ENCODE peak calls at places on chromosomes 16 and 17, in six cellular contexts. One of them, this sample, is unnamed. For H3K36me3, the result is how much of the 10 kb centered on the place peaks cover.

GRCh38 chr17:50697076-50697475 is 10.6 kb downstream of the ANKRD40 start:
- DNase-seq in effector memory CD4-positive, alpha-beta T cell: no peak
- DNase-seq in mucosa of descending colon: no peak
- DNase-seq in body of pancreas: peak
- DNase-seq in naive thymus-derived CD4-positive, alpha-beta T cell: no peak
- DNase-seq in upper lobe of right lung: peak
- DNase-seq in this sample: no peak

GRCh38 chr16:11610580-11610979 is 23.9 kb upstream of the LITAF start:
- DNase-seq in mucosa of descending colon: no peak
- DNase-seq in body of pancreas: no peak
- DNase-seq in naive thymus-derived CD4-positive, alpha-beta T cell: no peak
- DNase-seq in upper lobe of right lung: no peak
- DNase-seq in effector memory CD4-positive, alpha-beta T cell: no peak
- DNase-seq in this sample: no peak

GRCh38 chr16:4053663-4054479 is 62.4 kb downstream of the ADCY9 start:
- DNase-seq in body of pancreas: peak
- DNase-seq in mucosa of descending colon: peak
- DNase-seq in upper lobe of right lung: peak
- DNase-seq in effector memory CD4-positive, alpha-beta T cell: no peak
- DNase-seq in naive thymus-derived CD4-positive, alpha-beta T cell: no peak
- DNase-seq in this sample: no peak

GRCh38 chr17:42608692-42609181 is 437 bp downstream of the RETREG3 start:
- DNase-seq in mucosa of descending colon: no peak
- DNase-seq in upper lobe of right lung: no peak
- DNase-seq in naive thymus-derived CD4-positive, alpha-beta T cell: peak
- DNase-seq in body of pancreas: no peak
- DNase-seq in effector memory CD4-positive, alpha-beta T cell: peak
- DNase-seq in this sample: peak

GRCh38 chr16:70438983-70439862 is at the start of gene ST3GAL2:
- DNase-seq in body of pancreas: peak
- DNase-seq in effector memory CD4-positive, alpha-beta T cell: peak
- DNase-seq in naive thymus-derived CD4-positive, alpha-beta T cell: peak
- DNase-seq in upper lobe of right lung: peak
- DNase-seq in mucosa of descending colon: peak
- DNase-seq in this sample: peak

GRCh38 chr16:84718-85452 is 6.9 kb downstream of the MPG start:
- DNase-seq in naive thymus-derived CD4-positive, alpha-beta T cell: no peak
- DNase-seq in effector memory CD4-positive, alpha-beta T cell: no peak
- DNase-seq in upper lobe of right lung: peak
- DNase-seq in body of pancreas: peak
- DNase-seq in mucosa of descending colon: no peak
- DNase-seq in this sample: peak

GRCh38 chr17:1714488-1714979 is 4.4 kb upstream of the TLCD2 start:
- DNase-seq in body of pancreas: peak
- DNase-seq in naive thymus-derived CD4-positive, alpha-beta T cell: no peak
- DNase-seq in upper lobe of right lung: peak
- DNase-seq in mucosa of descending colon: peak
- DNase-seq in effector memory CD4-positive, alpha-beta T cell: no peak
- DNase-seq in this sample: no peak

GRCh38 chr17:48841395-48841831 is 10.6 kb downstream of the CALCOCO2 start:
- DNase-seq in upper lobe of right lung: no peak
- DNase-seq in mucosa of descending colon: peak
- DNase-seq in naive thymus-derived CD4-positive, alpha-beta T cell: peak
- DNase-seq in effector memory CD4-positive, alpha-beta T cell: no peak
- DNase-seq in body of pancreas: peak
- DNase-seq in this sample: peak

GRCh38 chr17:79504181-79504605 is 106.7 kb downstream of the RBFOX3 start:
- DNase-seq in body of pancreas: no peak
- DNase-seq in naive thymus-derived CD4-positive, alpha-beta T cell: no peak
- DNase-seq in upper lobe of right lung: no peak
- DNase-seq in mucosa of descending colon: no peak
- DNase-seq in effector memory CD4-positive, alpha-beta T cell: no peak
- DNase-seq in this sample: no peak

DNA sequence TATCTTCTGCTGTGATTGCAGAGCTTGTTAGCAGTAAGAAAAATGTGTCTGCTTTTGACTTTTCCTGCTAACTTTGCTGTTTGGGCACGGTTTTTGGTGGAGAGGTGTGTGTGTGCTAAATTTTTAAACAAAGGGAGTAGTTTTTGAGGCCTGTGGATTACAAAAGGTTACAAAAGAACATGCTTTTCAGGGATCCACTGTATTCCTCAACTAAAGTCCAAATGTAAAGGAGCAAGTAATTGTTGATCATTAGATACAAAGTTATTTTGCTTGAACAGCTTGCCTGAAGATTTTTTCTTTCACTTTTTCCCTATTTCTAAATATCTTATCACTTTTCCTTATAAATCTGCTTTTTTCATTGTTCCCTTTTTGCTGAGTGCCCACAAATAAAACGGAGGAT is 2.0 kb downstream of the KPNB1 start:
- DNase-seq in naive thymus-derived CD4-positive, alpha-beta T cell: no peak
- DNase-seq in effector memory CD4-positive, alpha-beta T cell: no peak
- DNase-seq in body of pancreas: no peak
- DNase-seq in mucosa of descending colon: no peak
- DNase-seq in upper lobe of right lung: no peak
- DNase-seq in this sample: no peak
- H3K36me3 ChIP-seq in naive thymus-derived CD4-positive, alpha-beta T cell: under half
- H3K36me3 ChIP-seq in effector memory CD4-positive, alpha-beta T cell: under half
- H3K36me3 ChIP-seq in body of pancreas: under half
- H3K36me3 ChIP-seq in mucosa of descending colon: under half
- H3K36me3 ChIP-seq in upper lobe of right lung: under half
- H3K36me3 ChIP-seq in this sample: under half

GRCh38 chr16:89297156-89297869 is 79.8 kb downstream of the ZNF778 start:
- DNase-seq in upper lobe of right lung: no peak
- DNase-seq in effector memory CD4-positive, alpha-beta T cell: no peak
- DNase-seq in body of pancreas: no peak
- DNase-seq in naive thymus-derived CD4-positive, alpha-beta T cell: no peak
- DNase-seq in mucosa of descending colon: no peak
- DNase-seq in this sample: no peak

GRCh38 chr16:89298826-89299225 is 81.3 kb downstream of the ZNF778 start:
- DNase-seq in upper lobe of right lung: no peak
- DNase-seq in mucosa of descending colon: no peak
- DNase-seq in effector memory CD4-positive, alpha-beta T cell: no peak
- DNase-seq in naive thymus-derived CD4-positive, alpha-beta T cell: no peak
- DNase-seq in body of pancreas: no peak
- DNase-seq in this sample: no peak

GRCh38 chr16:89297870-89298545 is 80.5 kb downstream of the ZNF778 start:
- DNase-seq in effector memory CD4-positive, alpha-beta T cell: no peak
- DNase-seq in upper lobe of right lung: no peak
- DNase-seq in body of pancreas: no peak
- DNase-seq in naive thymus-derived CD4-positive, alpha-beta T cell: no peak
- DNase-seq in mucosa of descending colon: no peak
- DNase-seq in this sample: no peak

GRCh38 chr16:89300976-89301360 is 83.5 kb downstream of the ZNF778 start:
- DNase-seq in effector memory CD4-positive, alpha-beta T cell: no peak
- DNase-seq in body of pancreas: no peak
- DNase-seq in upper lobe of right lung: no peak
- DNase-seq in mucosa of descending colon: no peak
- DNase-seq in naive thymus-derived CD4-positive, alpha-beta T cell: no peak
- DNase-seq in this sample: no peak

GRCh38 chr16:89300311-89300975 is 82.9 kb downstream of the ZNF778 start:
- DNase-seq in mucosa of descending colon: no peak
- DNase-seq in effector memory CD4-positive, alpha-beta T cell: no peak
- DNase-seq in body of pancreas: peak
- DNase-seq in upper lobe of right lung: no peak
- DNase-seq in naive thymus-derived CD4-positive, alpha-beta T cell: no peak
- DNase-seq in this sample: no peak
- H3K36me3 ChIP-seq in mucosa of descending colon: under half
- H3K36me3 ChIP-seq in effector memory CD4-positive, alpha-beta T cell: under half
- H3K36me3 ChIP-seq in body of pancreas: under half
- H3K36me3 ChIP-seq in upper lobe of right lung: under half
- H3K36me3 ChIP-seq in naive thymus-derived CD4-positive, alpha-beta T cell: under half
- H3K36me3 ChIP-seq in this sample: under half

GRCh38 chr16:86547286-86547685 is 7.7 kb downstream of the MTHFSD start:
- DNase-seq in naive thymus-derived CD4-positive, alpha-beta T cell: no peak
- DNase-seq in mucosa of descending colon: no peak
- DNase-seq in effector memory CD4-positive, alpha-beta T cell: no peak
- DNase-seq in body of pancreas: no peak
- DNase-seq in upper lobe of right lung: peak
- DNase-seq in this sample: no peak

GRCh38 chr16:86542756-86543750 is 12.0 kb downstream of the MTHFSD start:
- DNase-seq in effector memory CD4-positive, alpha-beta T cell: no peak
- DNase-seq in naive thymus-derived CD4-positive, alpha-beta T cell: no peak
- DNase-seq in upper lobe of right lung: peak
- DNase-seq in body of pancreas: no peak
- DNase-seq in mucosa of descending colon: no peak
- DNase-seq in this sample: no peak

GRCh38 chr16:86546638-86547013 is 8.4 kb downstream of the MTHFSD start:
- DNase-seq in body of pancreas: no peak
- DNase-seq in mucosa of descending colon: no peak
- DNase-seq in upper lobe of right lung: no peak
- DNase-seq in naive thymus-derived CD4-positive, alpha-beta T cell: no peak
- DNase-seq in effector memory CD4-positive, alpha-beta T cell: no peak
- DNase-seq in this sample: no peak

GRCh38 chr16:86545927-86546637 is 9.0 kb downstream of the MTHFSD start:
- DNase-seq in effector memory CD4-positive, alpha-beta T cell: no peak
- DNase-seq in upper lobe of right lung: no peak
- DNase-seq in body of pancreas: no peak
- DNase-seq in mucosa of descending colon: no peak
- DNase-seq in naive thymus-derived CD4-positive, alpha-beta T cell: no peak
- DNase-seq in this sample: no peak

DNA sequence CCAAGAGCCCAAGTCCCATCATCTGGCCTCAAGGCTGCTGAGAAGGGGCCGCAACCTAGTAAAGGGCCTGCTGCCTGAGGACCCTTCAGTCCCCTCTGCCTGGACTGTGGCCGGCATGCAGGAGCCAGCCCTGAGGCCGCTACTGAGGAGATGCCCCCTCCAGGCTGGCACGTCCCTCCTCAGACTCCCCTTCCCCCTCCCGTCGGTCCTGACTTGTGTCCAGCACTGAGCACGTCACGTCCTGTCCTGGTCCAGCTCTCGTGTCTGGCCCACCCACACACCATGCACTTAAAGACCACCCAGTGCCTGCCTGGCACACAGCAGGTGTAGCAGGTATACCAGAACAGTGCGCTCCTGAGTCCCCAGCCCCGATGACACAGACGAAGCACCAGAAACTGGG is 9.6 kb downstream of the MTHFSD start:
- DNase-seq in upper lobe of right lung: no peak
- DNase-seq in body of pancreas: no peak
- DNase-seq in effector memory CD4-positive, alpha-beta T cell: no peak
- DNase-seq in mucosa of descending colon: no peak
- DNase-seq in naive thymus-derived CD4-positive, alpha-beta T cell: no peak
- DNase-seq in this sample: no peak
- H3K36me3 ChIP-seq in upper lobe of right lung: half or more
- H3K36me3 ChIP-seq in body of pancreas: under half
- H3K36me3 ChIP-seq in effector memory CD4-positive, alpha-beta T cell: under half
- H3K36me3 ChIP-seq in mucosa of descending colon: under half
- H3K36me3 ChIP-seq in naive thymus-derived CD4-positive, alpha-beta T cell: under half
- H3K36me3 ChIP-seq in this sample: under half

DNA sequence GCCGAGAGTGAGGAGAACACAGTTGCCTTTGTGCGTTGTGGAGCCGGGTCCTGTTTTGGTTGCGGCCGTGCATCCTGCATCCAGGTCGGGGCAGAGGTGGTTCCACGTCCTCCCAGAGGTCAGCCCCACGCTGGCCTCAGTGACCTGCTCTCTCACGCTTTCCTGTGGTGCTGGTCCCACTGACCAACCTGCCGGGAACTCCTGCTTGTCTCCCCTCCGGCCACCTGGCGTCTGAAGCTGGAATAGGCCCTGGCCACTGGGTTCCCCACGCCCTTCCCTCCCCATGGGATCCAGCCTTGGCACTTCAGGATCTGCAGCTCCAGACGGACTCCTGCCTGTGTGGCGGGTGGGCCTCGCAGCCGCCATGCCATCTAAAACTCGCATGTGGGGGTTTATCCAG is 85.5 kb upstream of the ZNF750 start:
- DNase-seq in naive thymus-derived CD4-positive, alpha-beta T cell: no peak
- DNase-seq in body of pancreas: no peak
- DNase-seq in upper lobe of right lung: no peak
- DNase-seq in mucosa of descending colon: no peak
- DNase-seq in effector memory CD4-positive, alpha-beta T cell: no peak
- DNase-seq in this sample: no peak
- H3K36me3 ChIP-seq in naive thymus-derived CD4-positive, alpha-beta T cell: under half
- H3K36me3 ChIP-seq in body of pancreas: under half
- H3K36me3 ChIP-seq in upper lobe of right lung: half or more
- H3K36me3 ChIP-seq in mucosa of descending colon: under half
- H3K36me3 ChIP-seq in effector memory CD4-positive, alpha-beta T cell: half or more
- H3K36me3 ChIP-seq in this sample: under half

DNA sequence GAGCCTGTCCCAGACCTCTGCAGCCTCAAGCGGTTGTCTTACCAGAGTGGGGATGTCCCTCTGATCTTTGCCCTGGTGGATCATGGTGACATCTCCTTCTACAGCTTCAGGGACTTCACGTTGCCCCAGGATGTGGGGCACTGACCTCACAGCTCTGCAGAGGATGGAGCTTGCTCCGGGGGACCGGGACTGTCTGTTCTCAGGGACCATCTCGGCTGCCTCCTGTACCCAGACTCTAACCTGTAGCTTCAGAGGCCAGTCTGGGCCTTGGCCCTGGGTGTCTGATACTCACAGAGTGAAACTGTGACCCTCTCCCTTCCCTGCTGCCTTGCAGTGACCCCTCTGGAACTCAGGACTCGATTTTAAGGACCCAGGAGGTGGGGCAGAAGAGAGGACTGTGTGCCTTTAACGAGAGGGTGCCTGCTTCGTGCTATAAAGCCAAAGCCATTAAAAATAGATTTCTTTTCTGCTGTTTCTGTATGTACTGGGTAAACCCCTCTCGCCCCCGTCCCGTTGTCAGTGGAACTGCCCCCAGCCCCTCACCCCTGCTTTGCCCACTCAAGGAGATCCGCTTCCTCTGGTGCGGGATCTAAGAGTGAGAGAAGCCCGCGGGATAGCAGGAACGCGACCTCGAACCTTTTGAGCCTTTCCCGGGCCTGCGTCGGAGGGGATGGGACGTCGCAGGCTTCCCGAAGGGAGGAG is 1.1 kb upstream of the LLGL2 start:
- DNase-seq in effector memory CD4-positive, alpha-beta T cell: no peak
- DNase-seq in body of pancreas: no peak
- DNase-seq in upper lobe of right lung: no peak
- DNase-seq in mucosa of descending colon: no peak
- DNase-seq in naive thymus-derived CD4-positive, alpha-beta T cell: no peak
- DNase-seq in this sample: no peak
- H3K36me3 ChIP-seq in effector memory CD4-positive, alpha-beta T cell: under half
- H3K36me3 ChIP-seq in body of pancreas: under half
- H3K36me3 ChIP-seq in upper lobe of right lung: under half
- H3K36me3 ChIP-seq in mucosa of descending colon: under half
- H3K36me3 ChIP-seq in naive thymus-derived CD4-positive, alpha-beta T cell: under half
- H3K36me3 ChIP-seq in this sample: under half

DNA sequence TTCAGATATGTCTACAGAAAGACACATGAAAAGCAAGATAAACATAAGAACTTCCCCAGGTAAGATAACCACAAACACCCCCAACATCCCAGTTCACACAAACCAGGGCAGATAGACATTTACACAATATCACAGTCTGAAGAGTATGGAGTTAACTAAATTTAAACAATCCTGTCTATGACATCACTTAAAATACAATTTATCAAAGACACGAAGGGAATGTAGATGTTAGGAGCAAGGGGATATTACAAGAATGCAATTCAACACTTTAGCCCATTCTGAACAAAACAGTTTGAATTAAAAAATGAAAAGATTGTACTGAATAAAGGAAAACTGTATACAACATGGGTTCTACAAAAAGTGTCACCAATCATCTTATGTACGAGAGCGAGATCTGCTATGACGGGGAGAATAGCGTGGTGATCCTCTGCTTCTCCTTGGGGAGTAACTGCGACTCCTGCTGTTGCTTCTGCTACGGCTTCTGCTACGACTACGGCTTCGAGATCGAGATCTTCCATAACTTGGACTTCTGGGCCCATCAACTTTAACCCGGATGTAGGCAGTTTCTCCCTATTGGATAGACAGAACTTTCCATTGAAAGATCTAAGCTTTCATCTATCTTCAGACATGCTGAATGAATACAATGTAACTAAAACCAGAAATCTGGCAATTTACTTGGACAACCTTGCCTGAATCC is 1.9 kb downstream of the SRSF1 start:
- DNase-seq in naive thymus-derived CD4-positive, alpha-beta T cell: no peak
- DNase-seq in body of pancreas: no peak
- DNase-seq in effector memory CD4-positive, alpha-beta T cell: no peak
- DNase-seq in upper lobe of right lung: no peak
- DNase-seq in mucosa of descending colon: no peak
- DNase-seq in this sample: no peak
- H3K36me3 ChIP-seq in naive thymus-derived CD4-positive, alpha-beta T cell: under half
- H3K36me3 ChIP-seq in body of pancreas: under half
- H3K36me3 ChIP-seq in effector memory CD4-positive, alpha-beta T cell: under half
- H3K36me3 ChIP-seq in upper lobe of right lung: half or more
- H3K36me3 ChIP-seq in mucosa of descending colon: under half
- H3K36me3 ChIP-seq in this sample: under half

This sample was measured in MM.1S.